ENCODE peak calls at places on chromosomes 2 and 18, in six cellular contexts. J is A549, E is uterus, P is IMR-90, Y is breast epithelium, U is esophagus muscularis mucosa. D is an unnamed sample. For H3K9me3, the result is how much of the 10 kb centered on the place peaks cover.

GRCh38 chr2:162327134-162327769 is 8.8 kb upstream of the IFIH1 start:
- DNase-seq in Y (no peak), P (no peak), J (no peak), E (no peak), U (no peak), D (no peak)

GRCh38 chr2:136242687-136243277 is 124.8 kb upstream of the CXCR4 start:
- DNase-seq in E (no peak), U (no peak), P (no peak), Y (no peak), J (no peak), D (peak)

GRCh38 chr18:65527879-65528633 is 222.8 kb upstream of the CDH7 start:
- DNase-seq in J (no peak), P (no peak), E (no peak), Y (no peak), U (no peak), D (no peak)

GRCh38 chr2:206296128-206296527 is 21.7 kb downstream of the ZDBF2 start:
- DNase-seq in E (no peak), P (peak), U (no peak), J (peak), Y (no peak), D (no peak)

GRCh38 chr18:74530584-74530862 is 3.8 kb upstream of the CNDP1 start:
- DNase-seq in P (no peak), J (no peak), E (no peak), U (no peak), Y (no peak), D (no peak)

GRCh38 chr2:72985891-72986683 is 68.8 kb downstream of the EMX1 start:
- DNase-seq in U (no peak), Y (no peak), E (no peak), J (no peak), P (no peak), D (no peak)

GRCh38 chr2:30730736-30731135 is 76.5 kb downstream of the CAPN13 start:
- DNase-seq in P (no peak), E (no peak), J (no peak), U (no peak), Y (no peak), D (no peak)

GRCh38 chr2:45668509-45668908 is 17.0 kb downstream of the PRKCE start:
- DNase-seq in E (no peak), J (no peak), U (no peak), P (no peak), Y (no peak), D (no peak)

GRCh38 chr2:162317058-162317742 is 1.3 kb downstream of the IFIH1 start:
- DNase-seq in U (no peak), Y (no peak), P (no peak), J (no peak), E (no peak), D (no peak)

GRCh38 chr2:135931776-135932438 is 53.5 kb downstream of the DARS1 start:
- DNase-seq in P (no peak), Y (no peak), J (no peak), U (no peak), E (no peak), D (no peak)

GRCh38 chr2:32926708-32927084 is 20.1 kb upstream of the LTBP1 start:
- DNase-seq in E (no peak), Y (no peak), J (peak), P (peak), U (no peak), D (no peak)

GRCh38 chr2:10163498-10164486 is 41.3 kb downstream of the RRM2 start:
- DNase-seq in Y (no peak), P (peak), E (no peak), U (no peak), J (no peak), D (no peak)

GRCh38 chr2:170217778-170218251 is 39.9 kb downstream of the MYO3B start:
- DNase-seq in E (no peak), Y (no peak), U (no peak), P (peak), J (no peak), D (no peak)

GRCh38 chr2:40611196-40611595 is 159.3 kb upstream of the SLC8A1 start:
- DNase-seq in P (no peak), J (no peak), U (no peak), Y (no peak), E (no peak), D (no peak)

GRCh38 chr2:112634874-112635157 is 10.9 kb upstream of the SLC20A1 start:
- DNase-seq in E (no peak), Y (no peak), P (no peak), J (no peak), U (no peak), D (no peak)
- H3K9me3 ChIP-seq in E (under half), Y (under half), P (under half), J (under half), U (under half), D (under half)

GRCh38 chr18:26386002-26386401 is 159.8 kb downstream of the TAF4B start:
- DNase-seq in J (peak), P (peak), Y (no peak), E (no peak), U (no peak), D (no peak)
- TF ChIP-seq POLR2A in J (no peak), P (no peak), Y (no peak), E (no peak), U (no peak), D (no peak)

GRCh38 chr2:89775885-89776284 is 1084.4 kb downstream of the RPIA start:
- DNase-seq in Y (no peak), J (no peak), P (no peak), U (no peak), E (no peak), D (no peak)

GRCh38 chr2:89781962-89782361 is 1090.5 kb downstream of the RPIA start:
- DNase-seq in Y (no peak), E (no peak), U (no peak), J (no peak), P (no peak), D (no peak)

GRCh38 chr2:89784960-89785359 is 1093.5 kb downstream of the RPIA start:
- DNase-seq in J (no peak), E (no peak), U (no peak), P (no peak), Y (no peak), D (no peak)

DNA sequence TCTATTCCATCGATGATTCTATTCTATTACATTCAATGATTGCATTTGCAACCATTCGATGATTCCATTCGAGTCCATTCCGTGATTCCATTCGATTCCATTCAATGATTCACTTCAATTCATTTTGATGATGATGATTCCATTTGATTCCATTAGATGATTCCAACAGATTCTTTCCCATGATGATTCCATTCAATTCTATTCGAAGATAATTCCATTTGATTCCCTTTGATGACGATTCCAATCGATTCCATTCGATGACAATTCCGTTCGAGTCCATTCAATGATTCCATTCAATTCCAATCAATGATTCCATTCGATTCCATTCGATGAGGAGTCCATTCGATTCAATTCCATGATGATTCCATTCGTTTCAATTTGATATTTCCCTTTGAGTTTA is 1088.8 kb downstream of the RPIA start:
- DNase-seq in J (no peak), Y (no peak), U (no peak), P (no peak), E (no peak), D (no peak)
- H3K9me3 ChIP-seq in J (under half), Y (under half), U (half or more), P (half or more), E (under half), D (under half)

GRCh38 chr18:57942493-57942892 is 101.5 kb upstream of the NEDD4L start:
- DNase-seq in Y (no peak), J (no peak), E (no peak), U (peak), P (no peak), D (no peak)

GRCh38 chr18:57940166-57940565 is 103.9 kb upstream of the NEDD4L start:
- DNase-seq in U (peak), J (no peak), E (no peak), Y (no peak), P (no peak), D (no peak)

GRCh38 chr18:57943723-57944122 is 100.3 kb upstream of the NEDD4L start:
- DNase-seq in Y (no peak), P (peak), J (no peak), U (peak), E (no peak), D (no peak)

GRCh38 chr18:57947117-57947516 is 96.9 kb upstream of the NEDD4L start:
- DNase-seq in U (peak), P (no peak), E (no peak), J (no peak), Y (no peak), D (no peak)

GRCh38 chr18:57942090-57942489 is 101.9 kb upstream of the NEDD4L start:
- DNase-seq in E (no peak), Y (no peak), U (peak), J (no peak), P (no peak), D (no peak)
- TF ChIP-seq POLR2A in E (no peak), Y (no peak), U (no peak), J (no peak), P (no peak), D (no peak)

DNA sequence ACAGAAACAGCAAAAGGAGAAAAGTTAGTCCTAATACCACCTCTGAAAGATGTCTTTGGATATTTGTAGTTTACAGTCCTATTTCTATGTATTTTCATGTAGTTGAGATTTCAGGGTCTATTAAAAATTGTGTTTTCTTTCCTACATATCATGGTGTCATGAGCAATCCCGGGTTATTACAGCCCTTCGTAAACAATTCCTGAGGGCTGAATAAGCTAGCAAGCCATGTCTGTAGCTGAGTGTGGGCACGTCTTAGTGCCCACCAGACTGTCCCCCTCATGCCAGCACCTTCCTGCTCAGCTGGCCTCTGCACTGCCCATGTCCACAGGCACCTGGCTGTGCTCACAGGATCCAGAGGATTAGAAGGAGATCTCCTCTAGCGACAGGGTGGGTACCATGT is 60.6 kb downstream of the CTIF start:
- DNase-seq in E (no peak), Y (no peak), U (no peak), P (peak), J (no peak), D (no peak)
- H3K9me3 ChIP-seq in E (under half), Y (under half), U (under half), P (under half), J (under half), D (under half)

GRCh38 chr2:42048318-42049251 is 764 bp downstream of the PKDCC start:
- DNase-seq in E (peak), P (peak), Y (no peak), U (no peak), J (no peak), D (peak)

GRCh38 chr2:42049411-42050349 is 1.9 kb downstream of the PKDCC start:
- DNase-seq in P (no peak), Y (no peak), U (no peak), E (no peak), J (no peak), D (no peak)

GRCh38 chr2:42046819-42047487 is 868 bp upstream of the PKDCC start:
- DNase-seq in Y (no peak), E (peak), U (no peak), J (no peak), P (no peak), D (no peak)

GRCh38 chr2:42045956-42046748 is 1.7 kb upstream of the PKDCC start:
- DNase-seq in U (no peak), J (no peak), Y (no peak), P (no peak), E (no peak), D (no peak)

GRCh38 chr2:42047488-42048317 is at the start of gene PKDCC:
- DNase-seq in J (peak), U (no peak), Y (peak), P (peak), E (peak), D (peak)
- TF ChIP-seq POLR2A in J (peak), U (peak), Y (no peak), P (no peak), E (peak), D (no peak)

GRCh38 chr2:229130522-229130921 is 140.6 kb downstream of the PID1 start:
- DNase-seq in U (no peak), J (no peak), P (no peak), Y (no peak), E (no peak), D (no peak)
- H3K9me3 ChIP-seq in U (under half), J (under half), P (under half), Y (under half), E (under half), D (under half)

GRCh38 chr2:67213677-67214402 is 183.3 kb upstream of the ETAA1 start:
- DNase-seq in P (no peak), Y (no peak), U (no peak), J (no peak), E (no peak), D (no peak)
- TF ChIP-seq POLR2A in P (no peak), Y (no peak), U (no peak), J (no peak), E (no peak), D (no peak)

DNA sequence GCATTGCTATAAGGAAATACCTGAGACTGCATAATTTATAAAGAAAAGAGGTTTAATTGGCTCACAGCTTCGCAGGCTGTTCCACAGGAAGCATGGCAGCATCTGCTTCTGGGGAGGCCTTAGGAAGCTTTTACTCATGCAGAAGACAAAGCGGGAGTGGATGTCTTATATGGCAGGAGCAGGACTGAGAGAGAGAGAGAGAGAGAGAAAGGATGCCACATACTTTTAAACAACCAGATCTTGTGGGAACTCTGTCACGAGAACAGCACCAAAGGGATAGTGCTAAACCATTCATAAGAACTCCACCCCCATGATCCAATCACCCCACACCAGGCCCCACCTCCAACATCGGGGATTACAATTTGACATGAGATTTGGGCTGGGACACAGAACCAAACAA is 8.8 kb downstream of the IL1B start:
- DNase-seq in Y (no peak), J (no peak), U (no peak), P (no peak), E (no peak), D (no peak)
- H3K9me3 ChIP-seq in Y (under half), J (under half), U (under half), P (under half), E (under half), D (under half)

GRCh38 chr2:217902281-217903141 is 100.3 kb downstream of the TNS1 start:
- DNase-seq in J (peak), P (peak), E (peak), Y (no peak), U (peak), D (no peak)
- TF ChIP-seq POLR2A in J (no peak), P (peak), E (peak), Y (no peak), U (no peak), D (no peak)

D was measured in Peyer's patch.